ENCODE peak calls at places on chromosomes 6 and 20, in five cellular contexts. Z, C, H, N and I are unnamed samples.
A peak's percentile ranks its signal among the peaks of the same experiment; 100 is the strongest.

GRCh38 chr6:161922631-161923119 is 648.8 kb upstream of the AGPAT4 start:
- DNase-seq in Z (no peak), C (peak; percentile 94), H (peak; percentile 84), N (peak; percentile 65), I (peak; percentile 65)

GRCh38 chr20:36951977-36952738 is 650 bp upstream of the SAMHD1 start:
- DNase-seq in Z (no peak), C (no peak), H (no peak), N (no peak), I (no peak)

GRCh38 chr20:51437182-51437923 is 105.2 kb downstream of the NFATC2 start:
- DNase-seq in Z (no peak), C (peak; percentile 77), H (no peak), N (no peak), I (no peak)

GRCh38 chr6:26537160-26537845 is 863 bp upstream of the HMGN4 start:
- DNase-seq in Z (peak; percentile 98), C (peak; percentile 91), H (peak; percentile 99), N (peak; percentile 96), I (peak; percentile 92)

GRCh38 chr6:155505560-155505959 is 49.9 kb upstream of the NOX3 start:
- DNase-seq in Z (no peak), C (no peak), H (no peak), N (no peak), I (no peak)

GRCh38 chr20:36098364-36098763 is 56.2 kb upstream of the EPB41L1 start:
- DNase-seq in Z (no peak), C (no peak), H (no peak), N (peak; percentile 40), I (no peak)

GRCh38 chr20:43238833-43239232 is 49.1 kb upstream of the PTPRT start:
- DNase-seq in Z (peak; percentile 48), C (no peak), H (peak; percentile 69), N (no peak), I (peak; percentile 45)

GRCh38 chr20:58169441-58169840 is 59.0 kb downstream of the ANKRD60 start:
- DNase-seq in Z (no peak), C (no peak), H (no peak), N (peak; percentile 41), I (no peak)

GRCh38 chr20:58362117-58362516 is 26.9 kb upstream of the VAPB start:
- DNase-seq in Z (no peak), C (no peak), H (no peak), N (no peak), I (no peak)

GRCh38 chr20:19777311-19777710 is 19.3 kb downstream of the RIN2 start:
- DNase-seq in Z (no peak), C (no peak), H (no peak), N (no peak), I (no peak)

GRCh38 chr6:88008821-88009220 is 38.8 kb upstream of the SPACA1 start:
- DNase-seq in Z (no peak), C (no peak), H (no peak), N (no peak), I (no peak)

GRCh38 chr6:47209632-47210031 is 100.1 kb downstream of the TNFRSF21 start:
- DNase-seq in Z (no peak), C (peak; percentile 51), H (peak; percentile 75), N (peak; percentile 70), I (no peak)

GRCh38 chr20:38043512-38044300 is 10.2 kb downstream of the RPRD1B start:
- DNase-seq in Z (no peak), C (peak; percentile 86), H (peak; percentile 54), N (peak; percentile 85), I (no peak)

GRCh38 chr6:98808522-98809210 is 25.7 kb upstream of the POU3F2 start:
- DNase-seq in Z (no peak), C (no peak), H (no peak), N (no peak), I (no peak)

GRCh38 chr6:4402477-4402976 is 267.2 kb upstream of the ECI2 start:
- DNase-seq in Z (no peak), C (peak; percentile 82), H (peak; percentile 55), N (peak; percentile 89), I (no peak)

GRCh38 chr6:57220083-57220703 is 1.9 kb downstream of the RAB23 start:
- DNase-seq in Z (no peak), C (no peak), H (no peak), N (no peak), I (no peak)

GRCh38 chr6:42007753-42008528 is 42.4 kb upstream of the TAF8 start:
- DNase-seq in Z (no peak), C (no peak), H (no peak), N (no peak), I (no peak)

GRCh38 chr6:21748343-21749063 is 155.0 kb downstream of the SOX4 start:
- DNase-seq in Z (no peak), C (no peak), H (peak; percentile 60), N (peak; percentile 61), I (no peak)

GRCh38 chr6:140644017-140644416 is 1269.6 kb upstream of the CITED2 start:
- DNase-seq in Z (no peak), C (no peak), H (no peak), N (no peak), I (no peak)

GRCh38 chr6:167968091-167968490 is 29.4 kb upstream of the KIF25 start:
- DNase-seq in Z (peak; percentile 85), C (no peak), H (peak; percentile 74), N (no peak), I (peak; percentile 69)

GRCh38 chr20:35883341-35883777 is 70.9 kb downstream of the SCAND1 start:
- DNase-seq in Z (no peak), C (no peak), H (peak; percentile 68), N (no peak), I (no peak)

GRCh38 chr20:10963717-10964266 is 290.0 kb upstream of the JAG1 start:
- DNase-seq in Z (no peak), C (peak; percentile 32), H (no peak), N (no peak), I (no peak)

GRCh38 chr20:23200914-23201313 is 114.8 kb upstream of the CD93 start:
- DNase-seq in Z (peak; percentile 70), C (no peak), H (peak; percentile 96), N (peak; percentile 8), I (peak; percentile 84)

GRCh38 chr20:63087236-63087871 is 80.6 kb upstream of the BHLHE23 start:
- DNase-seq in Z (no peak), C (no peak), H (no peak), N (no peak), I (peak; percentile 18)

GRCh38 chr6:54377776-54378175 is 69.5 kb downstream of the TINAG start:
- DNase-seq in Z (no peak), C (no peak), H (no peak), N (peak; percentile 4), I (no peak)

GRCh38 chr20:24914388-24915241 is 34.5 kb upstream of the CST7 start:
- DNase-seq in Z (peak; percentile 29), C (no peak), H (no peak), N (no peak), I (no peak)

GRCh38 chr6:34043371-34043770 is 102.5 kb downstream of the GRM4 start:
- DNase-seq in Z (no peak), C (no peak), H (no peak), N (no peak), I (no peak)

GRCh38 chr6:34046617-34047016 is 99.3 kb downstream of the GRM4 start:
- DNase-seq in Z (no peak), C (no peak), H (no peak), N (no peak), I (no peak)

GRCh38 chr6:34044945-34045595 is 100.8 kb downstream of the GRM4 start:
- DNase-seq in Z (no peak), C (no peak), H (no peak), N (no peak), I (no peak)

GRCh38 chr6:34047913-34048867 is 97.7 kb downstream of the GRM4 start:
- DNase-seq in Z (no peak), C (no peak), H (peak; percentile 53), N (no peak), I (no peak)

GRCh38 chr6:34045698-34046097 is 100.2 kb downstream of the GRM4 start:
- DNase-seq in Z (no peak), C (no peak), H (no peak), N (no peak), I (no peak)
- H3K4me1 ChIP-seq in Z (no peaks in the 10 kb centered on the region), C (peaks cover 2% of the 10 kb centered on the region), H (peaks cover 9% of the 10 kb centered on the region), N (no peaks in the 10 kb centered on the region), I (no peaks in the 10 kb centered on the region)

GRCh38 chr6:66096679-66097078 is 389.7 kb upstream of the EYS start:
- DNase-seq in Z (no peak), C (no peak), H (no peak), N (no peak), I (no peak)

GRCh38 chr6:66094615-66095014 is 387.6 kb upstream of the EYS start:
- DNase-seq in Z (no peak), C (no peak), H (no peak), N (no peak), I (no peak)
- H2BK15ac ChIP-seq in Z (no peak overlapping the region), C (no peak overlapping the region), H (no peak overlapping the region), N (no peak overlapping the region), I (no peak overlapping the region)

DNA sequence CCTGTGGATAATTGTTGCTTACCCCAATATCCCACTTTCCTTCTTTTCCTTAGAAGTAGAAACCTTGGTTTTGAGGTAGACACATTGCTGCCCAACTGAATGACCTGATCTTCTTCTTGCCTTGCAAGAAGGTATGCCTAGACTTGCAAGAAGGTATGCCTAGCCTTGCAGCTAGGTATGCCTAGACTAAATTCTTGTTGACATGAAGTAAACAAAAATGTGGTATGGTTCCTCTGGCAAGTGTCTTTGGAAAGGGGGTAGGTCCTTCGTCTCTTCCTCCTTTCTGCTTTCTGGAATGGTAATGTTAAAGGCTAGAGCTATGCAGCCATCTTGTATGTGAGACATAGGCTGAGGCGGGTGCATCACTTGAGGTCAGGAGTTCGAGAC is 129.2 kb downstream of the GMPR start:
- DNase-seq in Z (no peak), C (no peak), H (no peak), N (no peak), I (no peak)
- H2BK5ac ChIP-seq in Z (no peak overlapping the region), C (no peak overlapping the region), H (no peak overlapping the region), N (no peak overlapping the region), I (no peak overlapping the region)

GRCh38 chr6:159217595-159218275 is 48.5 kb downstream of the FNDC1 start:
- DNase-seq in Z (peak; percentile 77), C (no peak), H (peak; percentile 83), N (peak; percentile 21), I (peak; percentile 86)

GRCh38 chr6:159220093-159220492 is 50.9 kb downstream of the FNDC1 start:
- DNase-seq in Z (no peak), C (no peak), H (no peak), N (no peak), I (no peak)

GRCh38 chr6:159221486-159222170 is 52.4 kb downstream of the FNDC1 start:
- DNase-seq in Z (no peak), C (no peak), H (no peak), N (no peak), I (no peak)
- H3K4me1 ChIP-seq in Z (no peaks in the 10 kb centered on the region), C (peaks cover 2% of the 10 kb centered on the region), H (no peaks in the 10 kb centered on the region), N (no peaks in the 10 kb centered on the region), I (no peaks in the 10 kb centered on the region)

GRCh38 chr20:45407067-45407745 is 883 bp upstream of the DBNDD2 start:
- DNase-seq in Z (no peak), C (peak; percentile 67), H (peak; percentile 63), N (no peak), I (peak; percentile 52)

GRCh38 chr20:45406260-45407066 is 1.6 kb upstream of the DBNDD2 start:
- DNase-seq in Z (peak; percentile 78), C (peak; percentile 36), H (peak; percentile 49), N (no peak), I (peak; percentile 71)

GRCh38 chr20:45409531-45410272 is 1.6 kb downstream of the DBNDD2 start:
- DNase-seq in Z (no peak), C (no peak), H (no peak), N (no peak), I (no peak)

GRCh38 chr20:45408646-45409213 is 641 bp downstream of the DBNDD2 start:
- DNase-seq in Z (no peak), C (no peak), H (no peak), N (no peak), I (no peak)

GRCh38 chr20:45407783-45408645 is at the start of gene DBNDD2:
- DNase-seq in Z (no peak), C (no peak), H (no peak), N (no peak), I (no peak)
- H2BK15ac ChIP-seq in Z (peak within 1 kb of the TSS; percentile 19), C (no peak within 1 kb of the TSS), H (no peak within 1 kb of the TSS), N (no peak within 1 kb of the TSS), I (no peak within 1 kb of the TSS)